ENCODE peak calls at places on chromosomes 16 and 17, in five cellular contexts. Y is stimulated activated naive CD8-positive, alpha-beta T cell treated with anti-CD3 and anti-CD28 coated beads, Interleukin-15, Interleukin-2, amounts not matched to agents 100 U/mL and 50 U/mL, for 24 hours; R is retina; A is activated naive CD4-positive, alpha-beta T cell treated with Interleukin-2 at 50 U/mL for 16 hours; D is BJ. V is an unnamed sample.

GRCh38 chr16:7398536-7398935 is 65.9 kb downstream of the RBFOX1 start:
- DNase-seq in R (no peak), A (no peak), Y (no peak), D (no peak), V (no peak)

GRCh38 chr16:8935989-8936388 is 27.7 kb downstream of the USP7 start:
- DNase-seq in Y (no peak), R (no peak), A (no peak), D (no peak), V (no peak)

GRCh38 chr17:40035162-40035559 is 19.0 kb downstream of the MED24 start:
- DNase-seq in A (no peak), R (peak; percentile 48), D (no peak), Y (no peak), V (peak; percentile 82)

GRCh38 chr17:8941980-8942617 is 23.4 kb downstream of the PIK3R5 start:
- DNase-seq in A (no peak), D (no peak), Y (peak; percentile 63), R (no peak), V (no peak)

GRCh38 chr16:68328860-68329370 is 18.1 kb downstream of the PRMT7 start:
- DNase-seq in R (no peak), D (no peak), Y (no peak), A (no peak), V (no peak)

GRCh38 chr16:72561-73537 is at the start of gene RHBDF1:
- DNase-seq in Y (peak; percentile 50), D (no peak), R (peak; percentile 54), A (no peak), V (peak; percentile 62)

GRCh38 chr16:86380045-86380444 is 130.3 kb upstream of the FOXF1 start:
- DNase-seq in A (no peak), D (no peak), R (no peak), Y (no peak), V (no peak)

GRCh38 chr17:6815775-6816174 is 15.8 kb downstream of the TEKT1 start:
- DNase-seq in Y (no peak), R (no peak), A (no peak), D (no peak), V (no peak)

GRCh38 chr16:56245197-56245596 is 53.9 kb downstream of the GNAO1 start:
- DNase-seq in R (no peak), Y (no peak), D (peak; percentile 49), A (no peak), V (no peak)

GRCh38 chr17:57554826-57555635 is 190.1 kb downstream of the CCDC182 start:
- DNase-seq in A (no peak), Y (no peak), R (no peak), D (no peak), V (no peak)

GRCh38 chr16:1870365-1871082 is 1.4 kb downstream of the MEIOB start:
- DNase-seq in D (no peak), A (no peak), Y (no peak), R (no peak), V (no peak)